ENCODE peak calls at places on chromosomes 4 and X, in eight cellular contexts. One of them, this sample, is unnamed.

GRCh38 chrX:4547218-4547836 is 833.9 kb upstream of the PRKX start:
- DNase-seq in OCI-LY7: peak; percentile 46
- DNase-seq in neural progenitor cell: peak; percentile 68
- DNase-seq in PC-3: peak; percentile 77
- DNase-seq in IMR-90: peak; percentile 40
- DNase-seq in endothelial cell of umbilical vein: peak; percentile 10
- DNase-seq in DND-41: peak; percentile 32
- DNase-seq in fibroblast of lung: peak; percentile 23
- DNase-seq in this sample: no peak

GRCh38 chrX:47723689-47724088 is 64.7 kb upstream of the UXT start:
- DNase-seq in OCI-LY7: no peak
- DNase-seq in neural progenitor cell: peak; percentile 15
- DNase-seq in PC-3: no peak
- DNase-seq in IMR-90: no peak
- DNase-seq in endothelial cell of umbilical vein: no peak
- DNase-seq in DND-41: peak; percentile 6
- DNase-seq in fibroblast of lung: no peak
- DNase-seq in this sample: no peak

GRCh38 chrX:9327747-9328145 is 137.1 kb upstream of the TBL1X start:
- DNase-seq in OCI-LY7: no peak
- DNase-seq in neural progenitor cell: no peak
- DNase-seq in PC-3: peak; percentile 89
- DNase-seq in IMR-90: peak; percentile 90
- DNase-seq in endothelial cell of umbilical vein: no peak
- DNase-seq in DND-41: no peak
- DNase-seq in fibroblast of lung: peak; percentile 86
- DNase-seq in this sample: peak; percentile 72

GRCh38 chrX:29965634-29966033 is 249.7 kb upstream of the MAGEB2 start:
- DNase-seq in OCI-LY7: no peak
- DNase-seq in neural progenitor cell: no peak
- DNase-seq in PC-3: no peak
- DNase-seq in IMR-90: no peak
- DNase-seq in endothelial cell of umbilical vein: no peak
- DNase-seq in DND-41: no peak
- DNase-seq in fibroblast of lung: no peak
- DNase-seq in this sample: no peak

GRCh38 chr4:123832173-123833026 is 435.8 kb downstream of the SPRY1 start:
- DNase-seq in OCI-LY7: no peak
- DNase-seq in neural progenitor cell: no peak
- DNase-seq in PC-3: peak; percentile 83
- DNase-seq in IMR-90: peak; percentile 100
- DNase-seq in endothelial cell of umbilical vein: peak; percentile 86
- DNase-seq in DND-41: no peak
- DNase-seq in fibroblast of lung: peak; percentile 100
- DNase-seq in this sample: peak; percentile 46

GRCh38 chrX:110317079-110317819 is 636 bp downstream of the AMMECR1 start:
- DNase-seq in OCI-LY7: peak; percentile 37
- DNase-seq in neural progenitor cell: peak; percentile 43
- DNase-seq in PC-3: no peak
- DNase-seq in IMR-90: no peak
- DNase-seq in endothelial cell of umbilical vein: peak; percentile 6
- DNase-seq in DND-41: peak; percentile 33
- DNase-seq in fibroblast of lung: no peak
- DNase-seq in this sample: peak; percentile 42

GRCh38 chrX:22073928-22074327 is 41.8 kb downstream of the PHEX start:
- DNase-seq in OCI-LY7: no peak
- DNase-seq in neural progenitor cell: no peak
- DNase-seq in PC-3: no peak
- DNase-seq in IMR-90: no peak
- DNase-seq in endothelial cell of umbilical vein: no peak
- DNase-seq in DND-41: no peak
- DNase-seq in fibroblast of lung: no peak
- DNase-seq in this sample: peak; percentile 95

GRCh38 chrX:69231903-69232302 is 66.7 kb upstream of the PJA1 start:
- DNase-seq in OCI-LY7: no peak
- DNase-seq in neural progenitor cell: no peak
- DNase-seq in PC-3: peak; percentile 32
- DNase-seq in IMR-90: no peak
- DNase-seq in endothelial cell of umbilical vein: no peak
- DNase-seq in DND-41: no peak
- DNase-seq in fibroblast of lung: no peak
- DNase-seq in this sample: no peak

GRCh38 chr4:111849726-111850284 is 295.4 kb upstream of the FAM241A start:
- DNase-seq in OCI-LY7: no peak
- DNase-seq in neural progenitor cell: no peak
- DNase-seq in PC-3: no peak
- DNase-seq in IMR-90: no peak
- DNase-seq in endothelial cell of umbilical vein: no peak
- DNase-seq in DND-41: no peak
- DNase-seq in fibroblast of lung: no peak
- DNase-seq in this sample: no peak

DNA sequence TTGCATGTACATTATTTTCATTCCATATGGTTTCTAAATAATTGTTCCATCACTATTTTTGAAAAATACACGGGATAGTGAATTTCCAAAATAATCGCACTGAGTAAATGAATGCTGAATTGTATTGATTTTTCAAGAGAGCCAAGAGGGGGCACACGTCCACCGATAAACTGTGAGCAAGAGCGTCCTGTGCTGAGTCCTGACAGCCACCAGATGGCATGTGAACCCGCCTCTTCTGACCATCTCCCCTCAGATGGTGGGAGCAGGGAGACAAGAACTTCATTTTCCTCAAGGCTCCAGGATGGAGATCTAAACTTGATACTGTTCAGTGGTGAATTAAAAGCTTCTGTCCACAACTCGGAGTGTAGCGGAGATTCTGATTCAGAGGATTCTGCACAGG is 30.6 kb upstream of the IL9R start:
- DNase-seq in OCI-LY7: peak; percentile 34
- DNase-seq in neural progenitor cell: peak; percentile 67
- DNase-seq in PC-3: peak; percentile 59
- DNase-seq in IMR-90: no peak
- DNase-seq in endothelial cell of umbilical vein: no peak
- DNase-seq in DND-41: peak; percentile 54
- DNase-seq in fibroblast of lung: no peak
- DNase-seq in this sample: peak; percentile 36
- H3K9me3 ChIP-seq in OCI-LY7: no peaks in the 10 kb centered on the region
- H3K9me3 ChIP-seq in neural progenitor cell: peaks cover 3% of the 10 kb centered on the region
- H3K9me3 ChIP-seq in PC-3: no peaks in the 10 kb centered on the region
- H3K9me3 ChIP-seq in IMR-90: no peaks in the 10 kb centered on the region
- H3K9me3 ChIP-seq in endothelial cell of umbilical vein: no peaks in the 10 kb centered on the region
- H3K9me3 ChIP-seq in DND-41: peaks cover 9% of the 10 kb centered on the region
- H3K9me3 ChIP-seq in fibroblast of lung: no peaks in the 10 kb centered on the region
- H3K9me3 ChIP-seq in this sample: no peaks in the 10 kb centered on the region

GRCh38 chr4:95263960-95264359 is 284.8 kb downstream of the UNC5C start:
- DNase-seq in OCI-LY7: no peak
- DNase-seq in neural progenitor cell: no peak
- DNase-seq in PC-3: no peak
- DNase-seq in IMR-90: no peak
- DNase-seq in endothelial cell of umbilical vein: no peak
- DNase-seq in DND-41: no peak
- DNase-seq in fibroblast of lung: no peak
- DNase-seq in this sample: no peak
- TF ChIP-seq CTCF in OCI-LY7: no peak
- TF ChIP-seq CTCF in neural progenitor cell: no peak
- TF ChIP-seq CTCF in PC-3: no peak
- TF ChIP-seq CTCF in IMR-90: no peak
- TF ChIP-seq CTCF in endothelial cell of umbilical vein: no peak
- TF ChIP-seq CTCF in DND-41: no peak
- TF ChIP-seq CTCF in fibroblast of lung: no peak
- TF ChIP-seq CTCF in this sample: no peak

GRCh38 chr4:78625073-78625472 is 73.5 kb downstream of the ANXA3 start:
- DNase-seq in OCI-LY7: no peak
- DNase-seq in neural progenitor cell: no peak
- DNase-seq in PC-3: no peak
- DNase-seq in IMR-90: no peak
- DNase-seq in endothelial cell of umbilical vein: no peak
- DNase-seq in DND-41: no peak
- DNase-seq in fibroblast of lung: no peak
- DNase-seq in this sample: no peak

GRCh38 chr4:78627966-78628678 is 76.6 kb downstream of the ANXA3 start:
- DNase-seq in OCI-LY7: no peak
- DNase-seq in neural progenitor cell: no peak
- DNase-seq in PC-3: no peak
- DNase-seq in IMR-90: no peak
- DNase-seq in endothelial cell of umbilical vein: no peak
- DNase-seq in DND-41: no peak
- DNase-seq in fibroblast of lung: no peak
- DNase-seq in this sample: no peak

GRCh38 chr4:78629991-78630541 is 78.5 kb downstream of the ANXA3 start:
- DNase-seq in OCI-LY7: no peak
- DNase-seq in neural progenitor cell: no peak
- DNase-seq in PC-3: no peak
- DNase-seq in IMR-90: no peak
- DNase-seq in endothelial cell of umbilical vein: no peak
- DNase-seq in DND-41: no peak
- DNase-seq in fibroblast of lung: no peak
- DNase-seq in this sample: no peak

GRCh38 chr4:78624048-78624447 is 72.5 kb downstream of the ANXA3 start:
- DNase-seq in OCI-LY7: no peak
- DNase-seq in neural progenitor cell: no peak
- DNase-seq in PC-3: no peak
- DNase-seq in IMR-90: no peak
- DNase-seq in endothelial cell of umbilical vein: no peak
- DNase-seq in DND-41: no peak
- DNase-seq in fibroblast of lung: no peak
- DNase-seq in this sample: no peak

DNA sequence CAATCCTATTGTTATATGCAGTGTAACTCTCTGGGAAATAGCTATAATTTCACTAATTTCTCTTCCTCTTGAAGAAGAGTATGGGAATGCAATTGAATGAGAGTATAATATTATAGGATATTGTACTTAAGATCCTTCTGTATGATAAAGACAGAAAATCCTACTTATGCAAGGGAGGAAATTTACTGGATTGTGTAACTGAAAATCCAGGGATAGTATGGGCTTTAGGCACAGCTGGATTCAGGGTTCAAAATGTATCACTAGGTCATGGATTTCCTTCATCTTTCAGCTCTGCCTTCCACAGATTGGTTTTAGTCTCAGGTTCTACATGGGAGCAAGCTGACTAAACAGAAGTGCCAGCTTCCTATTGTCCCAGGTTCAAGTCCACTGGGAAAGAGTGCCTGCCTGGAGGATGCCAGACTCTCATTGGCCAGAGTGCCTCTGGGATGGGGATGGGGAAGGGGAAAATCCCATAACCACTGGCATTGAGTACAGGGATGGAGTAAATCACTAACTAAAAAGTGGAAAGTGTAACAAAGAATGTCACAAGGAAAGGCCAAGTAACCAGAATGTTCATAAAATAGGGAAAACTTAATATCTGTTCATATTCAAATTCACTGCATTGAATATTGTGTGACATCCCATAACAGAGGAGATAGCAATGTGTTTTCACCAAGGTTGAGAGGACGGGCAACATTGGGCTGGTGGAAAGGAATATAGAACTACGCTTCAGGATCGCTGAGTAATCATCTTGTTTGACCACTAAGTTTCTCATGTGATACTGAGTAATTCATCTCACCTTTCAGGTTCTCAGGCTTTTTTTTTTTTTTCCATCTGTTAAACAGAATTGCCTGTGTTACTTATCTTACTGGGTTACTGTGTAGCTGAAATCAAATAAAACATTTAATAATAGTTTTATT is 75.7 kb downstream of the ANXA3 start:
- DNase-seq in OCI-LY7: no peak
- DNase-seq in neural progenitor cell: no peak
- DNase-seq in PC-3: peak; percentile 67
- DNase-seq in IMR-90: no peak
- DNase-seq in endothelial cell of umbilical vein: no peak
- DNase-seq in DND-41: no peak
- DNase-seq in fibroblast of lung: peak; percentile 34
- DNase-seq in this sample: peak; percentile 68
- H3K4me2 ChIP-seq in OCI-LY7: peak overlapping the region; percentile 2
- H3K4me2 ChIP-seq in neural progenitor cell: no peak overlapping the region
- H3K4me2 ChIP-seq in PC-3: peak overlapping the region; percentile 14
- H3K4me2 ChIP-seq in IMR-90: peak overlapping the region; percentile 76
- H3K4me2 ChIP-seq in endothelial cell of umbilical vein: no peak overlapping the region
- H3K4me2 ChIP-seq in DND-41: no peak overlapping the region
- H3K4me2 ChIP-seq in fibroblast of lung: peak overlapping the region; percentile 21
- H3K4me2 ChIP-seq in this sample: peak overlapping the region; percentile 68

GRCh38 chr4:107894138-107894603 is 37.2 kb upstream of the CYP2U1 start:
- DNase-seq in OCI-LY7: no peak
- DNase-seq in neural progenitor cell: peak; percentile 65
- DNase-seq in PC-3: no peak
- DNase-seq in IMR-90: no peak
- DNase-seq in endothelial cell of umbilical vein: no peak
- DNase-seq in DND-41: no peak
- DNase-seq in fibroblast of lung: no peak
- DNase-seq in this sample: no peak

GRCh38 chr4:107893171-107894137 is 37.9 kb upstream of the CYP2U1 start:
- DNase-seq in OCI-LY7: no peak
- DNase-seq in neural progenitor cell: no peak
- DNase-seq in PC-3: no peak
- DNase-seq in IMR-90: peak; percentile 8
- DNase-seq in endothelial cell of umbilical vein: peak; percentile 44
- DNase-seq in DND-41: no peak
- DNase-seq in fibroblast of lung: no peak
- DNase-seq in this sample: no peak

GRCh38 chr4:107890779-107891178 is 40.6 kb upstream of the CYP2U1 start:
- DNase-seq in OCI-LY7: no peak
- DNase-seq in neural progenitor cell: no peak
- DNase-seq in PC-3: no peak
- DNase-seq in IMR-90: no peak
- DNase-seq in endothelial cell of umbilical vein: no peak
- DNase-seq in DND-41: no peak
- DNase-seq in fibroblast of lung: no peak
- DNase-seq in this sample: no peak

GRCh38 chr4:107888237-107888636 is 43.1 kb upstream of the CYP2U1 start:
- DNase-seq in OCI-LY7: peak; percentile 42
- DNase-seq in neural progenitor cell: peak; percentile 22
- DNase-seq in PC-3: no peak
- DNase-seq in IMR-90: no peak
- DNase-seq in endothelial cell of umbilical vein: no peak
- DNase-seq in DND-41: peak; percentile 6
- DNase-seq in fibroblast of lung: no peak
- DNase-seq in this sample: no peak

DNA sequence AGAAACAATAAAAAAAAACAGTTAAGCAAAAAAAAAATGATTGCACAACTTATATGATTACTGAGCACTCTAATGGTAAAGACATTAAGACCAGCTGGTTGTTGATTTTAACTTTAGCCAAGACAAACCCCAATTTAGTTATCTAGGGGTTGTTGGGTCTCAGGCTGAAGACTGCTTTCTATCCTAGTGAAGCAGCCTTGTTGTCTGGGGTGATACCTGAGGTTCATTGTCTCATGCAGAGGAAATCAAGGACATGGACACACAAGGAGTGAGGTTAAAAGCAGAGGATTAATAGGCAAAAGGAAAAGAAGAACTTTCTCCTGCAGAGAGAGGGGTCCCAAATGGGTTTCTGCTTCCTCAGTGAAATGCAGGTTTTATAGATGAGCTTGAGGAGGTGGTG is 40.0 kb upstream of the CYP2U1 start:
- DNase-seq in OCI-LY7: no peak
- DNase-seq in neural progenitor cell: no peak
- DNase-seq in PC-3: no peak
- DNase-seq in IMR-90: no peak
- DNase-seq in endothelial cell of umbilical vein: no peak
- DNase-seq in DND-41: no peak
- DNase-seq in fibroblast of lung: no peak
- DNase-seq in this sample: no peak
- H3K9me3 ChIP-seq in OCI-LY7: peaks cover 22% of the 10 kb centered on the region
- H3K9me3 ChIP-seq in neural progenitor cell: peaks cover 27% of the 10 kb centered on the region
- H3K9me3 ChIP-seq in PC-3: peaks cover 12% of the 10 kb centered on the region
- H3K9me3 ChIP-seq in IMR-90: no peaks in the 10 kb centered on the region
- H3K9me3 ChIP-seq in endothelial cell of umbilical vein: peaks cover 3% of the 10 kb centered on the region
- H3K9me3 ChIP-seq in DND-41: peaks cover 12% of the 10 kb centered on the region
- H3K9me3 ChIP-seq in fibroblast of lung: no peaks in the 10 kb centered on the region
- H3K9me3 ChIP-seq in this sample: no peaks in the 10 kb centered on the region